ENCODE peak calls at places on chromosomes 12 and 14, in nine cellular contexts. One of them, this sample, is unnamed.

GRCh38 chr14:62866376-62866775 is 178.9 kb downstream of the KCNH5 start:
- DNase-seq in activated T-cell treated with anti-CD3 and anti-CD28 coated beads for 24 hours: no peak
- DNase-seq in sigmoid colon: no peak
- DNase-seq in stimulated activated CD8-positive, alpha-beta memory T cell treated with anti-CD3 and anti-CD28 coated beads, Interleukin-4, amount 100 ng/mL, for 24 hours: no peak
- DNase-seq in mesendoderm: no peak
- DNase-seq in amniotic epithelial cell: no peak
- DNase-seq in H7: no peak
- DNase-seq in fibroblast of villous mesenchyme: no peak
- DNase-seq in cardiac fibroblast: no peak
- DNase-seq in this sample: no peak

GRCh38 chr12:5592313-5592712 is 160.4 kb downstream of the NTF3 start:
- DNase-seq in activated T-cell treated with anti-CD3 and anti-CD28 coated beads for 24 hours: no peak
- DNase-seq in sigmoid colon: no peak
- DNase-seq in stimulated activated CD8-positive, alpha-beta memory T cell treated with anti-CD3 and anti-CD28 coated beads, Interleukin-4, amount 100 ng/mL, for 24 hours: no peak
- DNase-seq in mesendoderm: no peak
- DNase-seq in amniotic epithelial cell: no peak
- DNase-seq in H7: no peak
- DNase-seq in fibroblast of villous mesenchyme: no peak
- DNase-seq in cardiac fibroblast: no peak
- DNase-seq in this sample: no peak

GRCh38 chr14:88866305-88866704 is 41.9 kb downstream of the TTC8 start:
- DNase-seq in activated T-cell treated with anti-CD3 and anti-CD28 coated beads for 24 hours: no peak
- DNase-seq in sigmoid colon: no peak
- DNase-seq in stimulated activated CD8-positive, alpha-beta memory T cell treated with anti-CD3 and anti-CD28 coated beads, Interleukin-4, amount 100 ng/mL, for 24 hours: no peak
- DNase-seq in mesendoderm: peak
- DNase-seq in amniotic epithelial cell: peak
- DNase-seq in H7: no peak
- DNase-seq in fibroblast of villous mesenchyme: peak
- DNase-seq in cardiac fibroblast: peak
- DNase-seq in this sample: no peak

GRCh38 chr14:105601360-105602242 is 75.2 kb downstream of the TMEM121 start:
- DNase-seq in activated T-cell treated with anti-CD3 and anti-CD28 coated beads for 24 hours: no peak
- DNase-seq in sigmoid colon: peak
- DNase-seq in stimulated activated CD8-positive, alpha-beta memory T cell treated with anti-CD3 and anti-CD28 coated beads, Interleukin-4, amount 100 ng/mL, for 24 hours: no peak
- DNase-seq in mesendoderm: no peak
- DNase-seq in amniotic epithelial cell: no peak
- DNase-seq in H7: no peak
- DNase-seq in fibroblast of villous mesenchyme: no peak
- DNase-seq in cardiac fibroblast: no peak
- DNase-seq in this sample: peak

GRCh38 chr14:104972301-104973211 is 5.6 kb downstream of the AHNAK2 start:
- DNase-seq in activated T-cell treated with anti-CD3 and anti-CD28 coated beads for 24 hours: no peak
- DNase-seq in sigmoid colon: peak
- DNase-seq in stimulated activated CD8-positive, alpha-beta memory T cell treated with anti-CD3 and anti-CD28 coated beads, Interleukin-4, amount 100 ng/mL, for 24 hours: no peak
- DNase-seq in mesendoderm: no peak
- DNase-seq in amniotic epithelial cell: peak
- DNase-seq in H7: no peak
- DNase-seq in fibroblast of villous mesenchyme: peak
- DNase-seq in cardiac fibroblast: peak
- DNase-seq in this sample: peak

GRCh38 chr12:14471497-14471896 is 96.2 kb downstream of the PLBD1 start:
- DNase-seq in activated T-cell treated with anti-CD3 and anti-CD28 coated beads for 24 hours: no peak
- DNase-seq in sigmoid colon: no peak
- DNase-seq in stimulated activated CD8-positive, alpha-beta memory T cell treated with anti-CD3 and anti-CD28 coated beads, Interleukin-4, amount 100 ng/mL, for 24 hours: no peak
- DNase-seq in mesendoderm: no peak
- DNase-seq in amniotic epithelial cell: no peak
- DNase-seq in H7: no peak
- DNase-seq in fibroblast of villous mesenchyme: no peak
- DNase-seq in cardiac fibroblast: no peak
- DNase-seq in this sample: no peak

GRCh38 chr14:20332946-20333782 is at the start of gene CCNB1IP1:
- DNase-seq in activated T-cell treated with anti-CD3 and anti-CD28 coated beads for 24 hours: peak
- DNase-seq in sigmoid colon: peak
- DNase-seq in stimulated activated CD8-positive, alpha-beta memory T cell treated with anti-CD3 and anti-CD28 coated beads, Interleukin-4, amount 100 ng/mL, for 24 hours: peak
- DNase-seq in mesendoderm: peak
- DNase-seq in amniotic epithelial cell: peak
- DNase-seq in H7: peak
- DNase-seq in fibroblast of villous mesenchyme: peak
- DNase-seq in cardiac fibroblast: peak
- DNase-seq in this sample: no peak

GRCh38 chr12:77968021-77968420 is 137.3 kb downstream of the NAV3 start:
- DNase-seq in activated T-cell treated with anti-CD3 and anti-CD28 coated beads for 24 hours: no peak
- DNase-seq in sigmoid colon: no peak
- DNase-seq in stimulated activated CD8-positive, alpha-beta memory T cell treated with anti-CD3 and anti-CD28 coated beads, Interleukin-4, amount 100 ng/mL, for 24 hours: no peak
- DNase-seq in mesendoderm: no peak
- DNase-seq in amniotic epithelial cell: no peak
- DNase-seq in H7: no peak
- DNase-seq in fibroblast of villous mesenchyme: no peak
- DNase-seq in cardiac fibroblast: no peak
- DNase-seq in this sample: no peak

GRCh38 chr14:24259282-24260025 is 3.5 kb downstream of the TGM1 start:
- DNase-seq in activated T-cell treated with anti-CD3 and anti-CD28 coated beads for 24 hours: no peak
- DNase-seq in sigmoid colon: no peak
- DNase-seq in stimulated activated CD8-positive, alpha-beta memory T cell treated with anti-CD3 and anti-CD28 coated beads, Interleukin-4, amount 100 ng/mL, for 24 hours: no peak
- DNase-seq in mesendoderm: peak
- DNase-seq in amniotic epithelial cell: no peak
- DNase-seq in H7: no peak
- DNase-seq in fibroblast of villous mesenchyme: no peak
- DNase-seq in cardiac fibroblast: peak
- DNase-seq in this sample: peak

GRCh38 chr12:9711664-9712063 is 21.2 kb downstream of the CLECL1 start:
- DNase-seq in activated T-cell treated with anti-CD3 and anti-CD28 coated beads for 24 hours: no peak
- DNase-seq in sigmoid colon: no peak
- DNase-seq in stimulated activated CD8-positive, alpha-beta memory T cell treated with anti-CD3 and anti-CD28 coated beads, Interleukin-4, amount 100 ng/mL, for 24 hours: no peak
- DNase-seq in mesendoderm: peak
- DNase-seq in amniotic epithelial cell: peak
- DNase-seq in H7: no peak
- DNase-seq in fibroblast of villous mesenchyme: peak
- DNase-seq in cardiac fibroblast: peak
- DNase-seq in this sample: no peak

GRCh38 chr14:99191663-99192621 is 80.1 kb downstream of the BCL11B start:
- DNase-seq in activated T-cell treated with anti-CD3 and anti-CD28 coated beads for 24 hours: no peak
- DNase-seq in sigmoid colon: peak
- DNase-seq in stimulated activated CD8-positive, alpha-beta memory T cell treated with anti-CD3 and anti-CD28 coated beads, Interleukin-4, amount 100 ng/mL, for 24 hours: no peak
- DNase-seq in mesendoderm: no peak
- DNase-seq in amniotic epithelial cell: no peak
- DNase-seq in H7: no peak
- DNase-seq in fibroblast of villous mesenchyme: peak
- DNase-seq in cardiac fibroblast: peak
- DNase-seq in this sample: peak

GRCh38 chr14:54001189-54001878 is 44.7 kb upstream of the BMP4 start:
- DNase-seq in activated T-cell treated with anti-CD3 and anti-CD28 coated beads for 24 hours: no peak
- DNase-seq in sigmoid colon: no peak
- DNase-seq in stimulated activated CD8-positive, alpha-beta memory T cell treated with anti-CD3 and anti-CD28 coated beads, Interleukin-4, amount 100 ng/mL, for 24 hours: no peak
- DNase-seq in mesendoderm: peak
- DNase-seq in amniotic epithelial cell: peak
- DNase-seq in H7: peak
- DNase-seq in fibroblast of villous mesenchyme: no peak
- DNase-seq in cardiac fibroblast: no peak
- DNase-seq in this sample: no peak

GRCh38 chr14:76091036-76091435 is 60.7 kb upstream of the GPATCH2L start:
- DNase-seq in activated T-cell treated with anti-CD3 and anti-CD28 coated beads for 24 hours: no peak
- DNase-seq in sigmoid colon: peak
- DNase-seq in stimulated activated CD8-positive, alpha-beta memory T cell treated with anti-CD3 and anti-CD28 coated beads, Interleukin-4, amount 100 ng/mL, for 24 hours: no peak
- DNase-seq in mesendoderm: peak
- DNase-seq in amniotic epithelial cell: no peak
- DNase-seq in H7: peak
- DNase-seq in fibroblast of villous mesenchyme: no peak
- DNase-seq in cardiac fibroblast: peak
- DNase-seq in this sample: no peak

GRCh38 chr12:25583545-25583944 is 30.5 kb upstream of the LMNTD1 start:
- DNase-seq in activated T-cell treated with anti-CD3 and anti-CD28 coated beads for 24 hours: no peak
- DNase-seq in sigmoid colon: no peak
- DNase-seq in stimulated activated CD8-positive, alpha-beta memory T cell treated with anti-CD3 and anti-CD28 coated beads, Interleukin-4, amount 100 ng/mL, for 24 hours: no peak
- DNase-seq in mesendoderm: peak
- DNase-seq in amniotic epithelial cell: peak
- DNase-seq in H7: peak
- DNase-seq in fibroblast of villous mesenchyme: peak
- DNase-seq in cardiac fibroblast: peak
- DNase-seq in this sample: no peak

GRCh38 chr14:76774471-76775158 is 13.3 kb downstream of the VASH1 start:
- DNase-seq in activated T-cell treated with anti-CD3 and anti-CD28 coated beads for 24 hours: no peak
- DNase-seq in sigmoid colon: peak
- DNase-seq in stimulated activated CD8-positive, alpha-beta memory T cell treated with anti-CD3 and anti-CD28 coated beads, Interleukin-4, amount 100 ng/mL, for 24 hours: no peak
- DNase-seq in mesendoderm: no peak
- DNase-seq in amniotic epithelial cell: no peak
- DNase-seq in H7: peak
- DNase-seq in fibroblast of villous mesenchyme: no peak
- DNase-seq in cardiac fibroblast: no peak
- DNase-seq in this sample: peak

GRCh38 chr12:76259071-76259470 is 89.1 kb downstream of the BBS10 start:
- DNase-seq in activated T-cell treated with anti-CD3 and anti-CD28 coated beads for 24 hours: no peak
- DNase-seq in sigmoid colon: no peak
- DNase-seq in stimulated activated CD8-positive, alpha-beta memory T cell treated with anti-CD3 and anti-CD28 coated beads, Interleukin-4, amount 100 ng/mL, for 24 hours: no peak
- DNase-seq in mesendoderm: peak
- DNase-seq in amniotic epithelial cell: no peak
- DNase-seq in H7: no peak
- DNase-seq in fibroblast of villous mesenchyme: no peak
- DNase-seq in cardiac fibroblast: peak
- DNase-seq in this sample: no peak

GRCh38 chr14:101462726-101463565 is 98.3 kb upstream of the DIO3 start:
- DNase-seq in activated T-cell treated with anti-CD3 and anti-CD28 coated beads for 24 hours: no peak
- DNase-seq in sigmoid colon: no peak
- DNase-seq in stimulated activated CD8-positive, alpha-beta memory T cell treated with anti-CD3 and anti-CD28 coated beads, Interleukin-4, amount 100 ng/mL, for 24 hours: no peak
- DNase-seq in mesendoderm: no peak
- DNase-seq in amniotic epithelial cell: no peak
- DNase-seq in H7: no peak
- DNase-seq in fibroblast of villous mesenchyme: no peak
- DNase-seq in cardiac fibroblast: no peak
- DNase-seq in this sample: peak

GRCh38 chr14:93688794-93689193 is 99.5 kb downstream of the PRIMA1 start:
- DNase-seq in activated T-cell treated with anti-CD3 and anti-CD28 coated beads for 24 hours: no peak
- DNase-seq in sigmoid colon: no peak
- DNase-seq in stimulated activated CD8-positive, alpha-beta memory T cell treated with anti-CD3 and anti-CD28 coated beads, Interleukin-4, amount 100 ng/mL, for 24 hours: no peak
- DNase-seq in mesendoderm: no peak
- DNase-seq in amniotic epithelial cell: no peak
- DNase-seq in H7: no peak
- DNase-seq in fibroblast of villous mesenchyme: no peak
- DNase-seq in cardiac fibroblast: no peak
- DNase-seq in this sample: no peak

GRCh38 chr12:119025786-119026185 is 44.4 kb downstream of the SRRM4 start:
- DNase-seq in activated T-cell treated with anti-CD3 and anti-CD28 coated beads for 24 hours: no peak
- DNase-seq in sigmoid colon: no peak
- DNase-seq in stimulated activated CD8-positive, alpha-beta memory T cell treated with anti-CD3 and anti-CD28 coated beads, Interleukin-4, amount 100 ng/mL, for 24 hours: no peak
- DNase-seq in mesendoderm: no peak
- DNase-seq in amniotic epithelial cell: no peak
- DNase-seq in H7: no peak
- DNase-seq in fibroblast of villous mesenchyme: no peak
- DNase-seq in cardiac fibroblast: no peak
- DNase-seq in this sample: no peak

GRCh38 chr12:13257356-13257875 is 60.9 kb downstream of the EMP1 start:
- DNase-seq in activated T-cell treated with anti-CD3 and anti-CD28 coated beads for 24 hours: no peak
- DNase-seq in sigmoid colon: no peak
- DNase-seq in stimulated activated CD8-positive, alpha-beta memory T cell treated with anti-CD3 and anti-CD28 coated beads, Interleukin-4, amount 100 ng/mL, for 24 hours: no peak
- DNase-seq in mesendoderm: no peak
- DNase-seq in amniotic epithelial cell: peak
- DNase-seq in H7: no peak
- DNase-seq in fibroblast of villous mesenchyme: no peak
- DNase-seq in cardiac fibroblast: no peak
- DNase-seq in this sample: no peak

GRCh38 chr12:7144414-7145120 is 14.4 kb downstream of the CLSTN3 start:
- DNase-seq in activated T-cell treated with anti-CD3 and anti-CD28 coated beads for 24 hours: no peak
- DNase-seq in sigmoid colon: peak
- DNase-seq in stimulated activated CD8-positive, alpha-beta memory T cell treated with anti-CD3 and anti-CD28 coated beads, Interleukin-4, amount 100 ng/mL, for 24 hours: no peak
- DNase-seq in mesendoderm: peak
- DNase-seq in amniotic epithelial cell: peak
- DNase-seq in H7: peak
- DNase-seq in fibroblast of villous mesenchyme: peak
- DNase-seq in cardiac fibroblast: peak
- DNase-seq in this sample: peak

GRCh38 chr12:31207799-31208465 is 118.0 kb downstream of the SINHCAF start:
- DNase-seq in activated T-cell treated with anti-CD3 and anti-CD28 coated beads for 24 hours: no peak
- DNase-seq in sigmoid colon: no peak
- DNase-seq in stimulated activated CD8-positive, alpha-beta memory T cell treated with anti-CD3 and anti-CD28 coated beads, Interleukin-4, amount 100 ng/mL, for 24 hours: no peak
- DNase-seq in mesendoderm: no peak
- DNase-seq in amniotic epithelial cell: no peak
- DNase-seq in H7: no peak
- DNase-seq in fibroblast of villous mesenchyme: no peak
- DNase-seq in cardiac fibroblast: peak
- DNase-seq in this sample: no peak